ENCODE peak calls at places on chromosomes 1 and 21, in four cellular contexts. One of them, this sample, is unnamed.

GRCh38 chr1:151639466-151639865 is 27.6 kb downstream of the SNX27 start:
- ATAC-seq in Panc1: peak; percentile 40
- ATAC-seq in natural killer cell: no peak
- ATAC-seq in T-cell: no peak
- ATAC-seq in this sample: no peak

GRCh38 chr21:33317226-33317625 is 7.5 kb upstream of the IFNAR1 start:
- ATAC-seq in Panc1: no peak
- ATAC-seq in natural killer cell: no peak
- ATAC-seq in T-cell: no peak
- ATAC-seq in this sample: no peak

GRCh38 chr1:53951697-53952096 is 5.5 kb downstream of the LRRC42 start:
- ATAC-seq in Panc1: no peak
- ATAC-seq in natural killer cell: no peak
- ATAC-seq in T-cell: no peak
- ATAC-seq in this sample: no peak

GRCh38 chr1:68497358-68497698 is 446 bp upstream of the DEPDC1 start:
- ATAC-seq in Panc1: peak; percentile 20
- ATAC-seq in natural killer cell: peak; percentile 9
- ATAC-seq in T-cell: peak; percentile 20
- ATAC-seq in this sample: peak; percentile 37

GRCh38 chr1:169511339-169512028 is 25.7 kb upstream of the SLC19A2 start:
- ATAC-seq in Panc1: no peak
- ATAC-seq in natural killer cell: no peak
- ATAC-seq in T-cell: no peak
- ATAC-seq in this sample: no peak

GRCh38 chr21:29641635-29642550 is 297.9 kb downstream of the GRIK1 start:
- ATAC-seq in Panc1: no peak
- ATAC-seq in natural killer cell: no peak
- ATAC-seq in T-cell: no peak
- ATAC-seq in this sample: no peak

GRCh38 chr1:219542828-219543518 is 69.9 kb downstream of the ZC3H11B start:
- ATAC-seq in Panc1: no peak
- ATAC-seq in natural killer cell: no peak
- ATAC-seq in T-cell: no peak
- ATAC-seq in this sample: no peak

GRCh38 chr1:24861821-24862727 is 68.0 kb downstream of the RUNX3 start:
- ATAC-seq in Panc1: no peak
- ATAC-seq in natural killer cell: peak; percentile 68
- ATAC-seq in T-cell: no peak
- ATAC-seq in this sample: no peak

This sample was measured in stimulated activated memory B cell treated with anti-CD40 and anti-IgM and Interleukin-4, amounts not matched to agents 10 μg/mL and 1 μg/mL and 100 μg/mL, for 72 hours.